ENCODE peak calls at places on chromosomes 5 and 9, in six cellular contexts. X is GM12891, H is HepG2, K is K562, T is GM12878, U is H1. Q is an unnamed sample.

GRCh38 chr5:132090107-132090506 is 16.5 kb downstream of the CSF2 start:
- DNase-seq in U (no peak), H (no peak), X (no peak), K (no peak), T (no peak), Q (no peak)

GRCh38 chr9:131999692-132000551 is 79.7 kb downstream of the MED27 start:
- DNase-seq in K (no peak), T (peak), U (no peak), H (no peak), X (no peak), Q (no peak)

GRCh38 chr9:89000973-89001916 is 10.0 kb downstream of the S1PR3 start:
- DNase-seq in X (peak), H (peak), U (peak), T (no peak), K (peak), Q (peak)

GRCh38 chr9:79610019-79610760 is 38.4 kb downstream of the TLE4 start:
- DNase-seq in X (no peak), U (no peak), H (no peak), T (no peak), K (no peak), Q (no peak)

GRCh38 chr9:107216331-107216730 is 66.7 kb upstream of the RAD23B start:
- DNase-seq in H (no peak), K (no peak), U (no peak), X (no peak), T (no peak), Q (no peak)

GRCh38 chr9:109063765-109064164 is 50.5 kb upstream of the CTNNAL1 start:
- DNase-seq in K (no peak), T (no peak), U (no peak), X (no peak), H (no peak), Q (no peak)

GRCh38 chr9:94971378-94972131 is 245.1 kb downstream of the AOPEP start:
- DNase-seq in T (no peak), K (no peak), U (no peak), X (no peak), H (peak), Q (no peak)

GRCh38 chr9:111481885-111482636 is 2.1 kb downstream of the ECPAS start:
- DNase-seq in T (no peak), U (no peak), X (no peak), K (peak), H (peak), Q (no peak)

GRCh38 chr9:130208600-130209347 is 36.6 kb downstream of the NCS1 start:
- DNase-seq in H (no peak), K (peak), T (no peak), X (no peak), U (peak), Q (no peak)

GRCh38 chr9:75488714-75489100 is 400.4 kb downstream of the OSTF1 start:
- DNase-seq in K (no peak), T (no peak), X (no peak), U (no peak), H (no peak), Q (no peak)

GRCh38 chr5:66987949-66988838 is 208.4 kb downstream of the CD180 start:
- DNase-seq in K (peak), U (no peak), T (no peak), H (peak), X (no peak), Q (no peak)

GRCh38 chr5:96729156-96729555 is 67.0 kb downstream of the CAST start:
- DNase-seq in H (no peak), U (no peak), K (no peak), T (no peak), X (no peak), Q (no peak)

GRCh38 chr5:122465086-122465485 is 153.0 kb downstream of the SNCAIP start:
- DNase-seq in X (no peak), H (no peak), T (no peak), U (no peak), K (no peak), Q (no peak)

GRCh38 chr9:129197978-129198736 is 20.1 kb upstream of the IER5L start:
- DNase-seq in K (no peak), H (no peak), T (no peak), X (no peak), U (no peak), Q (no peak)

GRCh38 chr5:136309932-136310598 is 55.3 kb downstream of the TRPC7 start:
- DNase-seq in H (no peak), K (no peak), X (peak), T (peak), U (no peak), Q (peak)

GRCh38 chr9:33024126-33024965 is 727 bp upstream of the DNAJA1 start:
- DNase-seq in H (peak), X (no peak), U (no peak), K (no peak), T (no peak), Q (no peak)

GRCh38 chr5:117680421-117680820 is 1105.8 kb upstream of the SEMA6A start:
- DNase-seq in T (no peak), U (no peak), X (no peak), K (no peak), H (no peak), Q (no peak)

GRCh38 chr5:178555771-178556211 is 34.4 kb downstream of the COL23A1 start:
- DNase-seq in U (peak), K (no peak), H (no peak), X (no peak), T (no peak), Q (no peak)

GRCh38 chr5:3341446-3342240 is 254.0 kb upstream of the IRX1 start:
- DNase-seq in K (no peak), T (no peak), U (no peak), H (no peak), X (no peak), Q (no peak)

GRCh38 chr9:100700689-100701318 is 122.9 kb downstream of the CAVIN4 start:
- DNase-seq in T (no peak), U (peak), X (no peak), H (peak), K (peak), Q (no peak)

GRCh38 chr9:107569171-107569570 is 79.6 kb upstream of the KLF4 start:
- DNase-seq in X (no peak), H (no peak), T (no peak), U (no peak), K (no peak), Q (no peak)

GRCh38 chr9:134088064-134088725 is 20.4 kb upstream of the BRD3 start:
- DNase-seq in X (no peak), H (no peak), U (no peak), T (no peak), K (no peak), Q (no peak)

GRCh38 chr5:143168877-143169810 is 234.3 kb downstream of the NR3C1 start:
- DNase-seq in H (peak), K (no peak), T (no peak), X (no peak), U (no peak), Q (no peak)

GRCh38 chr5:67437905-67438845 is 241.6 kb upstream of the CD180 start:
- DNase-seq in U (no peak), H (no peak), X (no peak), K (no peak), T (no peak), Q (no peak)

GRCh38 chr5:97538916-97539315 is 355.9 kb upstream of the RIOK2 start:
- DNase-seq in K (no peak), H (no peak), T (no peak), U (no peak), X (no peak), Q (no peak)

GRCh38 chr9:131503626-131504465 is 1.1 kb downstream of the POMT1 start:
- DNase-seq in U (peak), X (no peak), T (no peak), H (peak), K (peak), Q (peak)

GRCh38 chr5:170388818-170389217 is 349 bp downstream of the KCNMB1 start:
- DNase-seq in H (no peak), X (no peak), U (no peak), T (no peak), K (no peak), Q (no peak)

GRCh38 chr5:136033848-136034247 is 5.1 kb downstream of the TGFBI start:
- DNase-seq in X (no peak), U (no peak), H (no peak), T (no peak), K (no peak), Q (no peak)

GRCh38 chr9:135136481-135136880 is 49.0 kb downstream of the OLFM1 start:
- DNase-seq in X (no peak), T (no peak), H (no peak), K (no peak), U (no peak), Q (no peak)

DNA sequence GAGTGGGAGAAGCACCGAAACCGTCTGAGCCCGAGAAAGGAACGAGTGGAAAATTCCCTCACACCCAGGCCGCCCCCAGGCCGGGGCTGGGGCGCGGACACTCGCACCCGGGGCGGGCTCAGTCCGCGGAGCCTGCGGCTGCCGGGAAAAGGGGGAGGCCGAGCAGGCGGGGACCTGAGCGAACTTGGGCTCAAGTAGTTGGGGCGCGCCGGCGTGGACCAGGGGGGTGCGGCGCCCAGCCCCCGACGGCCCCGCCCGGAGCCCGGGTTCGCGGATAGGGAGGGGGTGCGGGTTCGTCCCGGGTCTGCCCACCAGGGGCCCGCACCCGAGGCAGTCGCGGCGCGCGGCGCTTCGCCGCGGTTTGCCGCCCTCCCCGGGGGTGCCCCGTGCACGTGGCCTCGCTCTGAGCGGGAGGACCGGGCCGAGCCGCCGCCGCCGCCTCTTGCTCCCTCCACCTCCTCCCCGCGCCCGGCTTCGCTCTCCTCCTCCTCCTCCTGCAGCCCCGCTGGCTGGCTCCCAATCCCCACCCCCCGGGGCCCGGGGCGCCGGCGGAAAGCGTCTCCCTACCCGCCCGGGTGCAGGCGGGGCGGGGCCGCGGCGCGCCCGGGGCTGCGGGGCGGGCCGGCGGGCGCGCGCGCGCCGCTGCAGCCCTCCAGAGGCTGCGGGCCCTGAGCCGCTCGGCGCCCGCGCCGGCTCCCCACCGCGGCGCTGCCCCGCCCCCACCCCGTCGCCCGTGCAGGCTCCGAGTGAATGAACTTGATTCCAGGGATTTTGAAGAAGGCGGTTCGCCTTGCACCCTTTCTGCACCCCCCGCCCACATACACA is 1.2 kb upstream of the NFIB start:
- DNase-seq in X (no peak), U (peak), K (peak), T (no peak), H (peak), Q (no peak)
- TF ChIP-seq POLR2A in X (no peak), U (no peak), K (peak), T (no peak), H (peak), Q (no peak)

GRCh38 chr5:164498393-164498792 is 993.0 kb downstream of the MAT2B start:
- DNase-seq in H (no peak), T (no peak), X (no peak), K (no peak), U (no peak), Q (no peak)

GRCh38 chr5:164500856-164501255 is 995.4 kb downstream of the MAT2B start:
- DNase-seq in K (no peak), U (no peak), H (no peak), X (no peak), T (no peak), Q (no peak)

GRCh38 chr5:164501344-164501743 is 995.9 kb downstream of the MAT2B start:
- DNase-seq in U (no peak), X (no peak), K (no peak), T (no peak), H (no peak), Q (no peak)

GRCh38 chr5:164497665-164498064 is 992.2 kb downstream of the MAT2B start:
- DNase-seq in K (no peak), T (no peak), U (no peak), X (no peak), H (no peak), Q (no peak)
- TF ChIP-seq TAF1 in K (no peak), T (no peak), U (no peak), X (no peak), H (no peak), Q (no peak)

GRCh38 chr5:173616577-173617118 is at the start of gene BOD1:
- DNase-seq in K (peak), H (peak), X (peak), U (peak), T (peak), Q (peak)
- TF ChIP-seq POLR2A in K (no peak), H (peak), X (no peak), U (no peak), T (peak), Q (no peak)

GRCh38 chr5:151671979-151672378 is 14.7 kb downstream of the SPARC start:
- DNase-seq in K (no peak), U (no peak), T (no peak), H (no peak), X (no peak), Q (no peak)
- TF ChIP-seq TAF1 in K (no peak), U (no peak), T (no peak), H (no peak), X (no peak), Q (no peak)

Q was measured in GM12892.